ENCODE peak calls at places on chromosome 12, in four cellular contexts. P, U, V and K are unnamed samples.

GRCh38 chr12:24222968-24223367 is 273.5 kb upstream of the SOX5 start:
- DNase-seq in P (no peak), U (no peak), V (no peak), K (peak; percentile 87)

GRCh38 chr12:60616400-60616799 is 1020.6 kb downstream of the SLC16A7 start:
- DNase-seq in P (no peak), U (no peak), V (no peak), K (no peak)

GRCh38 chr12:132131952-132132351 is 12.2 kb downstream of the DDX51 start:
- DNase-seq in P (no peak), U (no peak), V (no peak), K (no peak)

GRCh38 chr12:19129486-19130223 is at the start of gene PLEKHA5:
- DNase-seq in P (no peak), U (peak; percentile 84), V (no peak), K (peak; percentile 64)

GRCh38 chr12:121036810-121037326 is 2.2 kb downstream of the OASL start:
- DNase-seq in P (no peak), U (no peak), V (no peak), K (peak; percentile 69)

GRCh38 chr12:18967814-18968213 is 161.7 kb upstream of the PLEKHA5 start:
- DNase-seq in P (no peak), U (no peak), V (no peak), K (no peak)

GRCh38 chr12:106296179-106296877 is 6.2 kb upstream of the TCP11L2 start:
- DNase-seq in P (no peak), U (no peak), V (no peak), K (peak; percentile 91)

GRCh38 chr12:13000616-13000934 is 510 bp upstream of the HEBP1 start:
- DNase-seq in P (no peak), U (no peak), V (no peak), K (no peak)

GRCh38 chr12:92185052-92185451 is 39.4 kb upstream of the BTG1 start:
- DNase-seq in P (peak; percentile 80), U (no peak), V (no peak), K (no peak)

GRCh38 chr12:31005944-31006361 is 67.7 kb upstream of the DDX11 start:
- DNase-seq in P (no peak), U (no peak), V (no peak), K (peak; percentile 20)

GRCh38 chr12:88893801-88894200 is 313.5 kb upstream of the KITLG start:
- DNase-seq in P (no peak), U (no peak), V (no peak), K (peak; percentile 5)

GRCh38 chr12:43856932-43857331 is 21.1 kb downstream of the TMEM117 start:
- DNase-seq in P (no peak), U (no peak), V (no peak), K (no peak)

GRCh38 chr12:29562167-29562776 is 64.8 kb upstream of the OVCH1 start:
- DNase-seq in P (no peak), U (no peak), V (no peak), K (peak; percentile 76)

GRCh38 chr12:6375269-6376078 is at the start of gene SCNN1A:
- DNase-seq in P (no peak), U (no peak), V (peak; percentile 85), K (no peak)

DNA sequence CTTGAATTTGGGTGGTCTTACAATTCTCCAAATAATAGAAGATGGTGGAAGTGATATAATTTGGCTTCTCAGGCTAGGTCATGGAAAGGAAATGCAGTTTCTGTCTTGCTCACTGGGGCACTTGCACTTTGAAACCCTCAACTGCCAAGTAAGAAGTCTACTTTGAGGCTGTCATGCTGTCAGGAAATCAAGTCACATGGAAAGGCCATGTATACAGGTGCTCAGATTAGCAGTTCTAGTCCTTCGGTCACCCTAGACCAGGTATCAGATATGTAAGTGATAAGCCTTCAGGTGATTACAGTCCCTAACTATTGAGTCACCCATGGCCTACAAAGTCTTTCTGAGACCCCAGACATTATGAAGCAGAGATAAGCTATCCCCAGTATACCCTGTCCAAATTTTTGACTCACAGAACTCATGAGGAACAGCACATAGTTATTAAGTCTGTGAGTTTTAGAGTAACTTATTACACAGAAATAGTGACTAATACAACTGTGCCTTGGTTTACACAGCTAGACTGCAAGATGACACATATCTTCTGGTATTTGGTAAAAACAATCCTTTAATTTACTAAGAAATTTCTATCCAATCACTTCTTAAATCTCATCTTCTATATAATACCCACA is 26.3 kb upstream of the BBS10 start:
- DNase-seq in P (no peak), U (no peak), V (no peak), K (peak; percentile 79)
- TF ChIP-seq CHD1 in P (no peak), U (no peak), V (no peak), K (no peak)

GRCh38 chr12:4108803-4109345 is 164.7 kb upstream of the CCND2 start:
- DNase-seq in P (no peak), U (no peak), V (no peak), K (no peak)
- TF ChIP-seq CHD1 in P (no peak), U (no peak), V (no peak), K (no peak)

GRCh38 chr12:116736962-116737773 is 701 bp downstream of the SPRING1 start:
- DNase-seq in P (no peak), U (peak; percentile 39), V (no peak), K (no peak)
- TF ChIP-seq CHD1 in P (no peak), U (no peak), V (no peak), K (no peak)

DNA sequence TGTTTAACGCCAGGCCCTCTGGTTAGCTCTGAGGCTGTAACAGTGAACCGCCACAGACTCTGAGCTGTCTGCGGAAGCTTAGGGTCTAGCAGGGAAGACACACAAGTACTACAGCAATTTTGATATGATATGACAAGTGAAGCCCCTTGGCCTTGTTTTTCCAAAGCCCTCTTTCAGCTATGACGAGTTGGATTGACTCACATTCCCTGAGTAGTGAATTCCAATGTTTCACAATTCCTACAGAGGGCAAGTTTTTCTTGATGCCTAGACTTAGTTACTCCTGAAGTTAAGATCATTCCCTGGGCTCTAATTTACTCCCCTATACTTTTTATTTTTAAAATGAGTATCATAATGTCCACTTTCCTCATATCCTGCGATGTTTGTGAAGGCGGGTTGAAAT is 53.3 kb upstream of the CISTR start:
- DNase-seq in P (no peak), U (no peak), V (no peak), K (peak; percentile 64)
- TF ChIP-seq CHD1 in P (no peak), U (no peak), V (no peak), K (no peak)

DNA sequence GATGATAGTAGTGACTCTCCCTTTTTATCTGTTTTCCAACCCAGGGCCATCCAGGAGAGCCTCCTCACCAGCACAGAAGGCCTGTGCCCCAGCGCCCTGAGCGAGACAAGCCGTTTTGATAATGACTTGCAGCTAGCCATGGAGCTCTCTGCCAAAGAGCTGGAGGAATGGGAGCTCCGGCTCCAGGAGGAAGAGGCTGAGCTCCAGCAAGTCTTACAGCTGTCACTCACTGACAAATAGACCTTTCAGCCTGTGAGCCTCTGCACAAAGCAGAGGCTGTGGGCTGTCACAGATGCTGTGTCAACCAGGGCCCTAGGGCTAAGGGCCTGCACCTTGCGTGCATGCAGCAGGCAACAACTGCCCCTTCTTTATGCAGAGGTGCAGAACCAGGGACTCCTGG is 11.0 kb downstream of the C12orf76 start:
- DNase-seq in P (no peak), U (no peak), V (no peak), K (no peak)
- TF ChIP-seq CHD1 in P (no peak), U (no peak), V (no peak), K (no peak)

GRCh38 chr12:87520968-87521367 is 508.2 kb downstream of the C12orf50 start:
- DNase-seq in P (no peak), U (no peak), V (no peak), K (no peak)

GRCh38 chr12:87518508-87518907 is 510.7 kb downstream of the C12orf50 start:
- DNase-seq in P (no peak), U (no peak), V (no peak), K (no peak)
- TF ChIP-seq CHD1 in P (no peak), U (no peak), V (no peak), K (no peak)

DNA sequence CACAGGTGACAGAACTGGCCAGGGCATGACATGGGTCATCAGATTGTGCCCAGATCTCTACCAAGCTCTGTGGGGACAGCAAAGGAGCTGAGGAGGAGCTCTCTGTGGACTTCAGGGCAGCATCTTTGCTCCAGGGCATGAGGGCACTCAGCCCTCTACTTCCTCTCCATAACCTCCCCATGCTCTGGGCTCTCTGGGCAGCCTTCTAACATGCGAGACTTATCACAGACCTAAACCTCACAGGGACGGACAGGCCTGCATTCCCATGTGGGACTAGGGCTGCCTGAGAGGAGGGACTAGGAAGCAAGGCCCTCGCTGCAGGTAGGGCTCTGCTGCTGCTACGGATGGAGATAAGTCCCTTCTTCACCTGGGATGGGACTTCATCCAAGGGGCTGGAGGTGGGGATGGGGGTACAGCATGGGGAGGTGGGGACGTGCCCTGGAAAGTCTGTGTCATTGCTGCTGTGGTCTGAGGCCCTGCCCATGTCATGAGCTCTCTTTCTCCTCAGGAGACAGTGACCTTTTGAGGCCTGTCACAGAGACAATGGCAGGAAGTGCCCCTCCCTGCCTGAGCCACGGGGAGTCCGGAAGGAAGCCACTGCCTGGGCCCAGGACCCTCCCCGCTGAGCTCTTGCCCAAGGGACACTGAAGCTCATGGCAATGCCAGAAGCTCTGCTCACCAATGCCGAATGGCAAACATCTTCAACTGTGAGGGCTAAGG is 44.1 kb downstream of the PITPNM2 start:
- DNase-seq in P (no peak), U (peak; percentile 71), V (no peak), K (no peak)
- TF ChIP-seq CHD1 in P (no peak), U (no peak), V (no peak), K (no peak)

GRCh38 chr12:80299219-80299618 is 144.8 kb upstream of the PTPRQ start:
- DNase-seq in P (peak; percentile 52), U (no peak), V (no peak), K (no peak)
- TF ChIP-seq CHD1 in P (no peak), U (no peak), V (no peak), K (no peak)

GRCh38 chr12:125329239-125330238 is 264.3 kb downstream of the AACS start:
- DNase-seq in P (no peak), U (no peak), V (no peak), K (no peak)
- TF ChIP-seq CHD1 in P (no peak), U (no peak), V (no peak), K (no peak)